ENCODE peak calls at places on chromosomes 1 and 21, in ten cellular contexts. One of them, this sample, is unnamed.
A peak's percentile ranks its signal among the peaks of the same experiment; 100 is the strongest.

GRCh38 chr1:23878668-23879067 is 10.6 kb upstream of the FUCA1 start:
- DNase-seq in iPS DF 6.9: no peak
- DNase-seq in PC-9: no peak
- DNase-seq in IMR-90: no peak
- DNase-seq in osteoblast: no peak
- DNase-seq in PC-3: no peak
- DNase-seq in cardiac muscle cell: no peak
- DNase-seq in ovary: no peak
- DNase-seq in stomach: no peak
- DNase-seq in aorta: no peak
- DNase-seq in this sample: no peak

GRCh38 chr1:145927916-145928647 is 798 bp upstream of the RBM8A start:
- DNase-seq in iPS DF 6.9: no peak
- DNase-seq in PC-9: no peak
- DNase-seq in IMR-90: no peak
- DNase-seq in osteoblast: no peak
- DNase-seq in PC-3: no peak
- DNase-seq in cardiac muscle cell: no peak
- DNase-seq in ovary: no peak
- DNase-seq in stomach: no peak
- DNase-seq in aorta: no peak
- DNase-seq in this sample: no peak

GRCh38 chr1:28240024-28240423 is 4.1 kb downstream of the ATP5IF1 start:
- DNase-seq in iPS DF 6.9: no peak
- DNase-seq in PC-9: no peak
- DNase-seq in IMR-90: no peak
- DNase-seq in osteoblast: no peak
- DNase-seq in PC-3: peak; percentile 84
- DNase-seq in cardiac muscle cell: no peak
- DNase-seq in ovary: no peak
- DNase-seq in stomach: no peak
- DNase-seq in aorta: no peak
- DNase-seq in this sample: no peak

GRCh38 chr1:22529901-22530621 is 33.2 kb upstream of the EPHA8 start:
- DNase-seq in iPS DF 6.9: no peak
- DNase-seq in PC-9: no peak
- DNase-seq in IMR-90: no peak
- DNase-seq in osteoblast: peak; percentile 88
- DNase-seq in PC-3: no peak
- DNase-seq in cardiac muscle cell: no peak
- DNase-seq in ovary: peak; percentile 75
- DNase-seq in stomach: no peak
- DNase-seq in aorta: no peak
- DNase-seq in this sample: no peak

GRCh38 chr1:223716302-223716862 is 4.0 kb downstream of the CAPN2 start:
- DNase-seq in iPS DF 6.9: no peak
- DNase-seq in PC-9: no peak
- DNase-seq in IMR-90: no peak
- DNase-seq in osteoblast: no peak
- DNase-seq in PC-3: no peak
- DNase-seq in cardiac muscle cell: no peak
- DNase-seq in ovary: no peak
- DNase-seq in stomach: no peak
- DNase-seq in aorta: no peak
- DNase-seq in this sample: no peak

GRCh38 chr1:2105781-2106524 is 55.7 kb downstream of the PRKCZ start:
- DNase-seq in iPS DF 6.9: no peak
- DNase-seq in PC-9: no peak
- DNase-seq in IMR-90: no peak
- DNase-seq in osteoblast: no peak
- DNase-seq in PC-3: no peak
- DNase-seq in cardiac muscle cell: no peak
- DNase-seq in ovary: no peak
- DNase-seq in stomach: no peak
- DNase-seq in aorta: peak; percentile 42
- DNase-seq in this sample: no peak

GRCh38 chr1:23177438-23178380 is 9.1 kb upstream of the LUZP1 start:
- DNase-seq in iPS DF 6.9: no peak
- DNase-seq in PC-9: peak; percentile 37
- DNase-seq in IMR-90: peak; percentile 75
- DNase-seq in osteoblast: peak; percentile 95
- DNase-seq in PC-3: peak; percentile 67
- DNase-seq in cardiac muscle cell: peak; percentile 89
- DNase-seq in ovary: peak; percentile 85
- DNase-seq in stomach: peak; percentile 64
- DNase-seq in aorta: peak; percentile 93
- DNase-seq in this sample: peak; percentile 76

GRCh38 chr1:172870901-172871606 is 179.7 kb downstream of the TNFSF18 start:
- DNase-seq in iPS DF 6.9: no peak
- DNase-seq in PC-9: peak; percentile 56
- DNase-seq in IMR-90: peak; percentile 74
- DNase-seq in osteoblast: peak; percentile 23
- DNase-seq in PC-3: peak; percentile 79
- DNase-seq in cardiac muscle cell: no peak
- DNase-seq in ovary: no peak
- DNase-seq in stomach: no peak
- DNase-seq in aorta: no peak
- DNase-seq in this sample: no peak

GRCh38 chr1:153928245-153928644 is 5.5 kb upstream of the GATAD2B start:
- DNase-seq in iPS DF 6.9: no peak
- DNase-seq in PC-9: no peak
- DNase-seq in IMR-90: no peak
- DNase-seq in osteoblast: no peak
- DNase-seq in PC-3: no peak
- DNase-seq in cardiac muscle cell: no peak
- DNase-seq in ovary: no peak
- DNase-seq in stomach: no peak
- DNase-seq in aorta: no peak
- DNase-seq in this sample: no peak

GRCh38 chr1:1318131-1318652 is 6.3 kb downstream of the INTS11 start:
- DNase-seq in iPS DF 6.9: no peak
- DNase-seq in PC-9: peak; percentile 86
- DNase-seq in IMR-90: peak; percentile 95
- DNase-seq in osteoblast: peak; percentile 96
- DNase-seq in PC-3: peak; percentile 99
- DNase-seq in cardiac muscle cell: no peak
- DNase-seq in ovary: peak; percentile 89
- DNase-seq in stomach: peak; percentile 86
- DNase-seq in aorta: peak; percentile 93
- DNase-seq in this sample: no peak

GRCh38 chr1:109191377-109191776 is 22.3 kb upstream of the SARS1 start:
- DNase-seq in iPS DF 6.9: no peak
- DNase-seq in PC-9: no peak
- DNase-seq in IMR-90: no peak
- DNase-seq in osteoblast: no peak
- DNase-seq in PC-3: no peak
- DNase-seq in cardiac muscle cell: no peak
- DNase-seq in ovary: no peak
- DNase-seq in stomach: no peak
- DNase-seq in aorta: no peak
- DNase-seq in this sample: no peak

GRCh38 chr21:39484711-39485264 is 33.0 kb downstream of the SH3BGR start:
- DNase-seq in iPS DF 6.9: no peak
- DNase-seq in PC-9: no peak
- DNase-seq in IMR-90: no peak
- DNase-seq in osteoblast: no peak
- DNase-seq in PC-3: no peak
- DNase-seq in cardiac muscle cell: no peak
- DNase-seq in ovary: no peak
- DNase-seq in stomach: no peak
- DNase-seq in aorta: no peak
- DNase-seq in this sample: no peak

GRCh38 chr1:179817789-179818188 is 59.8 kb downstream of the TOR1AIP2 start:
- DNase-seq in iPS DF 6.9: no peak
- DNase-seq in PC-9: no peak
- DNase-seq in IMR-90: peak; percentile 53
- DNase-seq in osteoblast: peak; percentile 97
- DNase-seq in PC-3: no peak
- DNase-seq in cardiac muscle cell: no peak
- DNase-seq in ovary: no peak
- DNase-seq in stomach: no peak
- DNase-seq in aorta: peak; percentile 72
- DNase-seq in this sample: no peak

GRCh38 chr1:115255154-115255553 is 82.9 kb downstream of the NGF start:
- DNase-seq in iPS DF 6.9: no peak
- DNase-seq in PC-9: no peak
- DNase-seq in IMR-90: no peak
- DNase-seq in osteoblast: no peak
- DNase-seq in PC-3: no peak
- DNase-seq in cardiac muscle cell: no peak
- DNase-seq in ovary: no peak
- DNase-seq in stomach: no peak
- DNase-seq in aorta: no peak
- DNase-seq in this sample: no peak

GRCh38 chr1:11990303-11991032 is 10.2 kb downstream of the MFN2 start:
- DNase-seq in iPS DF 6.9: no peak
- DNase-seq in PC-9: no peak
- DNase-seq in IMR-90: peak; percentile 58
- DNase-seq in osteoblast: no peak
- DNase-seq in PC-3: peak; percentile 75
- DNase-seq in cardiac muscle cell: peak; percentile 84
- DNase-seq in ovary: no peak
- DNase-seq in stomach: no peak
- DNase-seq in aorta: no peak
- DNase-seq in this sample: peak; percentile 65

GRCh38 chr1:20425622-20426021 is 60.4 kb downstream of the CAMK2N1 start:
- DNase-seq in iPS DF 6.9: no peak
- DNase-seq in PC-9: no peak
- DNase-seq in IMR-90: no peak
- DNase-seq in osteoblast: no peak
- DNase-seq in PC-3: no peak
- DNase-seq in cardiac muscle cell: no peak
- DNase-seq in ovary: no peak
- DNase-seq in stomach: no peak
- DNase-seq in aorta: no peak
- DNase-seq in this sample: no peak
- H3K9me3 ChIP-seq in iPS DF 6.9: no peaks in the 10 kb centered on the region
- H3K9me3 ChIP-seq in PC-9: peaks cover 2% of the 10 kb centered on the region
- H3K9me3 ChIP-seq in IMR-90: peaks cover 11% of the 10 kb centered on the region
- H3K9me3 ChIP-seq in osteoblast: peaks cover 17% of the 10 kb centered on the region
- H3K9me3 ChIP-seq in PC-3: peaks cover 13% of the 10 kb centered on the region
- H3K9me3 ChIP-seq in cardiac muscle cell: no peaks in the 10 kb centered on the region
- H3K9me3 ChIP-seq in ovary: no peaks in the 10 kb centered on the region
- H3K9me3 ChIP-seq in stomach: peaks cover 36% of the 10 kb centered on the region
- H3K9me3 ChIP-seq in aorta: peaks cover 8% of the 10 kb centered on the region
- H3K9me3 ChIP-seq in this sample: no peaks in the 10 kb centered on the region

GRCh38 chr1:33477451-33477850 is 5.0 kb downstream of the ZSCAN20 start:
- DNase-seq in iPS DF 6.9: no peak
- DNase-seq in PC-9: no peak
- DNase-seq in IMR-90: no peak
- DNase-seq in osteoblast: no peak
- DNase-seq in PC-3: no peak
- DNase-seq in cardiac muscle cell: no peak
- DNase-seq in ovary: no peak
- DNase-seq in stomach: no peak
- DNase-seq in aorta: no peak
- DNase-seq in this sample: no peak
- H3K9me3 ChIP-seq in iPS DF 6.9: no peaks in the 10 kb centered on the region
- H3K9me3 ChIP-seq in PC-9: no peaks in the 10 kb centered on the region
- H3K9me3 ChIP-seq in IMR-90: no peaks in the 10 kb centered on the region
- H3K9me3 ChIP-seq in osteoblast: no peaks in the 10 kb centered on the region
- H3K9me3 ChIP-seq in PC-3: no peaks in the 10 kb centered on the region
- H3K9me3 ChIP-seq in cardiac muscle cell: no peaks in the 10 kb centered on the region
- H3K9me3 ChIP-seq in ovary: no peaks in the 10 kb centered on the region
- H3K9me3 ChIP-seq in stomach: no peaks in the 10 kb centered on the region
- H3K9me3 ChIP-seq in aorta: no peaks in the 10 kb centered on the region
- H3K9me3 ChIP-seq in this sample: no peaks in the 10 kb centered on the region

GRCh38 chr1:83512371-83513004 is 486.4 kb downstream of the TTLL7 start:
- DNase-seq in iPS DF 6.9: no peak
- DNase-seq in PC-9: no peak
- DNase-seq in IMR-90: no peak
- DNase-seq in osteoblast: no peak
- DNase-seq in PC-3: no peak
- DNase-seq in cardiac muscle cell: no peak
- DNase-seq in ovary: no peak
- DNase-seq in stomach: no peak
- DNase-seq in aorta: no peak
- DNase-seq in this sample: no peak

GRCh38 chr1:83509229-83509870 is 489.6 kb downstream of the TTLL7 start:
- DNase-seq in iPS DF 6.9: no peak
- DNase-seq in PC-9: no peak
- DNase-seq in IMR-90: no peak
- DNase-seq in osteoblast: no peak
- DNase-seq in PC-3: no peak
- DNase-seq in cardiac muscle cell: no peak
- DNase-seq in ovary: no peak
- DNase-seq in stomach: no peak
- DNase-seq in aorta: no peak
- DNase-seq in this sample: no peak

GRCh38 chr1:83505148-83505547 is 493.8 kb downstream of the TTLL7 start:
- DNase-seq in iPS DF 6.9: no peak
- DNase-seq in PC-9: no peak
- DNase-seq in IMR-90: no peak
- DNase-seq in osteoblast: no peak
- DNase-seq in PC-3: no peak
- DNase-seq in cardiac muscle cell: no peak
- DNase-seq in ovary: no peak
- DNase-seq in stomach: no peak
- DNase-seq in aorta: no peak
- DNase-seq in this sample: no peak

GRCh38 chr1:83511327-83511726 is 487.6 kb downstream of the TTLL7 start:
- DNase-seq in iPS DF 6.9: no peak
- DNase-seq in PC-9: no peak
- DNase-seq in IMR-90: no peak
- DNase-seq in osteoblast: no peak
- DNase-seq in PC-3: no peak
- DNase-seq in cardiac muscle cell: no peak
- DNase-seq in ovary: no peak
- DNase-seq in stomach: no peak
- DNase-seq in aorta: no peak
- DNase-seq in this sample: no peak

GRCh38 chr1:83508485-83509151 is 490.3 kb downstream of the TTLL7 start:
- DNase-seq in iPS DF 6.9: no peak
- DNase-seq in PC-9: no peak
- DNase-seq in IMR-90: peak; percentile 41
- DNase-seq in osteoblast: peak; percentile 30
- DNase-seq in PC-3: no peak
- DNase-seq in cardiac muscle cell: no peak
- DNase-seq in ovary: no peak
- DNase-seq in stomach: no peak
- DNase-seq in aorta: no peak
- DNase-seq in this sample: peak; percentile 62
- H3K9me3 ChIP-seq in iPS DF 6.9: no peaks in the 10 kb centered on the region
- H3K9me3 ChIP-seq in PC-9: no peaks in the 10 kb centered on the region
- H3K9me3 ChIP-seq in IMR-90: no peaks in the 10 kb centered on the region
- H3K9me3 ChIP-seq in osteoblast: no peaks in the 10 kb centered on the region
- H3K9me3 ChIP-seq in PC-3: no peaks in the 10 kb centered on the region
- H3K9me3 ChIP-seq in cardiac muscle cell: no peaks in the 10 kb centered on the region
- H3K9me3 ChIP-seq in ovary: no peaks in the 10 kb centered on the region
- H3K9me3 ChIP-seq in stomach: no peaks in the 10 kb centered on the region
- H3K9me3 ChIP-seq in aorta: no peaks in the 10 kb centered on the region
- H3K9me3 ChIP-seq in this sample: no peaks in the 10 kb centered on the region

DNA sequence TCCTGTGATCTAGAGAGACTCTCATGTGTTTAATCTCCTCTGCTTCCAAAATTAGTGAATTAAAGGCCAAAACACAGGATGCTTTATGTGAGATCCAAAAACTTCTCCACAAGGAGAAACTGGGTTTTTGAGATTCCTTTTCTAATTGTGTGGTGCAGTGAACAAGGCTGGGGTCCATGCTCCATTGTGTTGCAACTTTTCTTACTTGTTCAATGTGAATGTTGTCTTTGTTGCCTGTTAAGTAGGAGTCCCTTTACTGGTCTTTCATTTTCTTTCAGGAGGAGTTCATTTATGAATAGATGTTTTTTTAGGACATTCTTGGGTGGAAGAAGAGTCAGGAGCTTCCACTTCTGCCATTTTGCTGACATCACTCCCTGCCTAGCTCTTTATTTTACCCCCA is 40.6 kb upstream of the CFHR3 start:
- DNase-seq in iPS DF 6.9: no peak
- DNase-seq in PC-9: no peak
- DNase-seq in IMR-90: no peak
- DNase-seq in osteoblast: no peak
- DNase-seq in PC-3: no peak
- DNase-seq in cardiac muscle cell: no peak
- DNase-seq in ovary: no peak
- DNase-seq in stomach: no peak
- DNase-seq in aorta: no peak
- DNase-seq in this sample: no peak
- H3K9me3 ChIP-seq in iPS DF 6.9: peaks cover 3% of the 10 kb centered on the region
- H3K9me3 ChIP-seq in PC-9: no peaks in the 10 kb centered on the region
- H3K9me3 ChIP-seq in IMR-90: peaks cover 3% of the 10 kb centered on the region
- H3K9me3 ChIP-seq in osteoblast: peaks cover 6% of the 10 kb centered on the region
- H3K9me3 ChIP-seq in PC-3: no peaks in the 10 kb centered on the region
- H3K9me3 ChIP-seq in cardiac muscle cell: no peaks in the 10 kb centered on the region
- H3K9me3 ChIP-seq in ovary: peaks cover 11% of the 10 kb centered on the region
- H3K9me3 ChIP-seq in stomach: peaks cover 7% of the 10 kb centered on the region
- H3K9me3 ChIP-seq in aorta: peaks cover 6% of the 10 kb centered on the region
- H3K9me3 ChIP-seq in this sample: no peaks in the 10 kb centered on the region